ENCODE peak calls at places on chromosomes 5 and 9, in four cellular contexts. D is right atrium auricular region, P is epithelial cell of proximal tubule, T is MG63. N is an unnamed sample.

GRCh38 chr9:4739587-4740372 is 1.2 kb downstream of the AK3 start:
- DNase-seq in P (no peak), T (no peak), D (no peak), N (no peak)

GRCh38 chr9:109493648-109494047 is 4.5 kb downstream of the PTPN3 start:
- DNase-seq in P (no peak), T (no peak), D (no peak), N (no peak)

GRCh38 chr5:101306391-101307137 is 403.5 kb upstream of the ST8SIA4 start:
- DNase-seq in P (no peak), T (no peak), D (no peak), N (no peak)

GRCh38 chr5:19855031-19855430 is 133.0 kb downstream of the CDH18 start:
- DNase-seq in D (no peak), T (no peak), P (no peak), N (no peak)

GRCh38 chr9:37920471-37921167 is 16.7 kb upstream of the SLC25A51 start:
- DNase-seq in P (no peak), T (no peak), D (no peak), N (no peak)

GRCh38 chr5:52786937-52787599 is 648 bp upstream of the ITGA1 start:
- DNase-seq in P (no peak), D (no peak), T (no peak), N (peak; percentile 71)

GRCh38 chr9:124202447-124202971 is 55.2 kb upstream of the NEK6 start:
- DNase-seq in P (no peak), D (no peak), T (peak; percentile 18), N (no peak)

GRCh38 chr5:172792693-172793570 is 21.9 kb upstream of the DUSP1 start:
- DNase-seq in T (peak; percentile 71), D (no peak), P (no peak), N (no peak)

GRCh38 chr5:173917788-173918786 is 29.9 kb downstream of the CPEB4 start:
- DNase-seq in D (no peak), T (peak; percentile 71), P (no peak), N (peak; percentile 59)

DNA sequence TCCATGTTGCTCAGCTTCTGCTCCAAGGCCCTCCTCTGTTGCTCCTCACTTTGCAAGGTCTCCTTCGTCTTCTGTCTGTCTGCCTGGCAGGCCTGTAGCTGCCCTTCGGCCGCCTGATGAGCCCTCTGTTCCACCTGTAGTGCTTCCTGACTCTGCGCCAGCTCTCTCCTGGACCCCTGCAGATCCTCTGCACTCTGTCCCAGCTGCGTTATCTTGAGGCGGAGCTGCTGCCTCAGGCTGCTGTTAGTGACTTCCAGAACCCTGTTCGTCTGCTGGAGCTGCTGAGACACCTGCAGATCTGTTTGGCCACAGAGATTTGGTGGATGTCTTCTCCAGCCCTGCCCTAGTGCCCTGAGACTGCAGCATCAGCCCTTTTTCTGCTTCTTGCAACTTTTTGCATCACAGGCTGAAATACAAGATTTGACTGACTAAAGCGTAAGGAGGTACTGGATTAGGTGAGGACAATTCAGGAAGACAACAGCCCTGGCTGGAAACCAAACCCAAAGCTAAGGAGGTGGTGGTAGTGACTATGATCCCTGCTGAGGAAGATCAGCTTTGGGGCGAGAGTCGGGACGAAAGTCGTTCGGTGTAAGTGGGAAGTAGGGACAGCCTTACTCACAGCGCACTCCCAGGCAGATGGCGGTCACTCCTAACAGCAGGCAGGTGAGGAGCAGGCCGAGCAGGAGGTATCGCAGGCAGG is 2.1 kb downstream of the CD72 start:
- DNase-seq in P (no peak), T (no peak), D (no peak), N (no peak)
- H3K4me3 ChIP-seq in P (no peak overlapping the region), T (no peak overlapping the region), D (no peak overlapping the region), N (no peak overlapping the region)

GRCh38 chr5:54845567-54845941 is 139.8 kb downstream of the ESM1 start:
- DNase-seq in T (no peak), P (no peak), D (no peak), N (no peak)

GRCh38 chr5:54841481-54841880 is 143.9 kb downstream of the ESM1 start:
- DNase-seq in D (no peak), T (no peak), P (no peak), N (no peak)

GRCh38 chr5:54844905-54845566 is 140.4 kb downstream of the ESM1 start:
- DNase-seq in P (no peak), T (no peak), D (no peak), N (no peak)
- H3K4me3 ChIP-seq in P (peak overlapping the region; percentile 30), T (no peak overlapping the region), D (peak overlapping the region; percentile 25), N (no peak overlapping the region)

GRCh38 chr5:18305288-18305899 is 671.1 kb downstream of the TAF11L14 start:
- DNase-seq in P (no peak), D (no peak), T (no peak), N (peak; percentile 4)
- H3K4me3 ChIP-seq in P (no peak overlapping the region), D (no peak overlapping the region), T (no peak overlapping the region), N (no peak overlapping the region)

GRCh38 chr9:626591-626990 is 214.9 kb upstream of the DMRT1 start:
- DNase-seq in T (no peak), D (no peak), P (no peak), N (no peak)
- H3K4me3 ChIP-seq in T (no peak overlapping the region), D (no peak overlapping the region), P (no peak overlapping the region), N (no peak overlapping the region)

GRCh38 chr5:3320317-3320865 is 275.2 kb upstream of the IRX1 start:
- DNase-seq in T (peak; percentile 89), D (no peak), P (no peak), N (no peak)

GRCh38 chr5:3321923-3322322 is 273.7 kb upstream of the IRX1 start:
- DNase-seq in D (no peak), P (no peak), T (no peak), N (no peak)

GRCh38 chr5:3323144-3323543 is 272.5 kb upstream of the IRX1 start:
- DNase-seq in P (no peak), D (no peak), T (no peak), N (no peak)

GRCh38 chr5:3324421-3325101 is 271.1 kb upstream of the IRX1 start:
- DNase-seq in D (no peak), P (no peak), T (peak; percentile 27), N (no peak)

GRCh38 chr5:3322642-3323041 is 273.0 kb upstream of the IRX1 start:
- DNase-seq in D (no peak), T (no peak), P (no peak), N (no peak)
- H3K4me3 ChIP-seq in D (no peak overlapping the region), T (no peak overlapping the region), P (no peak overlapping the region), N (no peak overlapping the region)

N was measured in thyroid gland.